ENCODE peak calls at places on chromosomes 4 and X, in nine cellular contexts. I, V, Q, H, M, C, Y, A and F are unnamed samples.

GRCh38 chr4:88179261-88179660 is 20.8 kb upstream of the ABCG2 start:
- DNase-seq in Y (no peak), H (no peak), Q (no peak), C (no peak), V (no peak), A (no peak), M (no peak), I (no peak), F (no peak)

GRCh38 chr4:183249854-183250253 is 70.2 kb downstream of the CLDN22 start:
- DNase-seq in H (peak; percentile 52), M (peak; percentile 3), I (no peak), A (peak; percentile 10), Y (no peak), C (no peak), Q (peak; percentile 85), V (no peak), F (no peak)

GRCh38 chrX:69369999-69370398 is 134.1 kb upstream of the NALF2 start:
- DNase-seq in Q (no peak), M (no peak), Y (no peak), A (no peak), C (no peak), V (no peak), I (no peak), H (no peak), F (peak; percentile 41)

GRCh38 chr4:108029321-108029720 is 39.6 kb downstream of the HADH start:
- DNase-seq in M (no peak), I (no peak), V (no peak), Y (no peak), Q (peak; percentile 2), C (no peak), A (peak; percentile 43), H (no peak), F (no peak)

GRCh38 chr4:990746-991367 is 2.3 kb downstream of the SLC26A1 start:
- DNase-seq in Q (no peak), V (no peak), M (no peak), H (no peak), Y (no peak), A (no peak), I (no peak), C (no peak), F (no peak)

GRCh38 chr4:85780664-85781063 is 305.7 kb downstream of the ARHGAP24 start:
- DNase-seq in Y (no peak), V (no peak), H (no peak), C (no peak), I (no peak), M (no peak), Q (no peak), A (peak; percentile 28), F (no peak)

GRCh38 chrX:2552621-2553297 is 52.0 kb upstream of the DHRSX start:
- DNase-seq in V (no peak), Y (no peak), I (no peak), Q (no peak), C (no peak), M (no peak), H (no peak), A (no peak), F (no peak)

GRCh38 chr4:94880976-94881375 is 123.2 kb downstream of the BMPR1B start:
- DNase-seq in M (no peak), V (no peak), H (no peak), A (no peak), I (no peak), C (no peak), Y (no peak), Q (no peak), F (no peak)

GRCh38 chr4:158327525-158327924 is 117.2 kb downstream of the TMEM144 start:
- DNase-seq in A (no peak), I (no peak), H (peak; percentile 42), Y (no peak), C (no peak), Q (no peak), M (no peak), V (no peak), F (no peak)

GRCh38 chrX:41526925-41527324 is 79.8 kb downstream of the NYX start:
- DNase-seq in M (no peak), I (no peak), H (no peak), Y (no peak), A (no peak), V (no peak), Q (no peak), C (no peak), F (no peak)

GRCh38 chrX:15384304-15384703 is at the start of gene VEGFD:
- DNase-seq in I (no peak), A (no peak), Q (no peak), M (no peak), V (no peak), Y (peak; percentile 13), H (no peak), C (no peak), F (no peak)

GRCh38 chrX:23980063-23980462 is 46.9 kb downstream of the KLHL15 start:
- DNase-seq in V (no peak), I (no peak), Y (no peak), M (no peak), Q (no peak), H (peak; percentile 12), A (no peak), C (no peak), F (no peak)

GRCh38 chr4:75511841-75512240 is 2.4 kb downstream of the RCHY1 start:
- DNase-seq in V (no peak), M (no peak), Q (no peak), Y (no peak), C (no peak), H (no peak), A (no peak), I (no peak), F (no peak)

GRCh38 chr4:9979101-9979815 is 42.0 kb downstream of the SLC2A9 start:
- DNase-seq in C (no peak), H (no peak), Y (no peak), V (no peak), M (no peak), I (no peak), A (no peak), Q (no peak), F (no peak)

GRCh38 chr4:43047044-43047443 is 154.5 kb downstream of the GRXCR1 start:
- DNase-seq in V (no peak), M (no peak), Q (no peak), I (no peak), Y (no peak), H (no peak), A (no peak), C (no peak), F (no peak)

GRCh38 chrX:46341767-46342322 is 203.4 kb downstream of the ZNF674 start:
- DNase-seq in I (no peak), Y (no peak), Q (no peak), H (no peak), C (no peak), A (no peak), V (no peak), M (no peak), F (no peak)

GRCh38 chrX:131816551-131817136 is 206.5 kb upstream of the STK26 start:
- DNase-seq in Q (no peak), A (peak; percentile 0), I (peak; percentile 78), C (no peak), H (no peak), Y (peak; percentile 65), M (no peak), V (no peak), F (no peak)

GRCh38 chrX:66504481-66504880 is 134.4 kb downstream of the EDA2R start:
- DNase-seq in A (no peak), M (no peak), Q (no peak), C (no peak), V (no peak), Y (no peak), H (no peak), I (no peak), F (no peak)

GRCh38 chrX:14347523-14347922 is 181.8 kb upstream of the GLRA2 start:
- DNase-seq in C (no peak), M (no peak), Q (no peak), I (no peak), H (no peak), A (no peak), V (no peak), Y (no peak), F (no peak)

GRCh38 chr4:102114118-102114630 is 231.1 kb downstream of the SLC39A8 start:
- DNase-seq in H (no peak), C (no peak), Y (no peak), M (no peak), Q (no peak), I (no peak), A (no peak), V (no peak), F (no peak)

GRCh38 chr4:82469776-82470345 is 39.5 kb downstream of the ENOPH1 start:
- DNase-seq in Q (no peak), C (no peak), M (no peak), Y (no peak), V (no peak), H (no peak), A (no peak), I (peak; percentile 4), F (no peak)

GRCh38 chr4:157895205-157895604 is 277.6 kb downstream of the GASK1B start:
- DNase-seq in Y (no peak), M (no peak), A (no peak), C (no peak), H (peak; percentile 53), I (no peak), V (no peak), Q (no peak), F (no peak)

GRCh38 chr4:186137193-186137792 is 32.8 kb downstream of the FAM149A start:
- DNase-seq in Q (peak; percentile 52), H (no peak), I (no peak), A (peak; percentile 33), M (no peak), C (no peak), V (no peak), Y (no peak), F (no peak)

GRCh38 chr4:134539729-134540231 is 338.2 kb upstream of the PABPC4L start:
- DNase-seq in H (no peak), Y (no peak), I (no peak), Q (no peak), A (no peak), M (no peak), V (no peak), C (no peak), F (no peak)

GRCh38 chr4:32148120-32148666 is 1428.0 kb downstream of the PCDH7 start:
- DNase-seq in C (no peak), Y (no peak), I (no peak), Q (no peak), H (peak; percentile 23), M (no peak), V (no peak), A (no peak), F (no peak)

GRCh38 chrX:331145-331771 is 12.7 kb upstream of the GTPBP6 start:
- DNase-seq in A (no peak), Y (no peak), M (no peak), C (no peak), I (no peak), Q (peak; percentile 4), V (no peak), H (peak; percentile 47), F (no peak)

GRCh38 chrX:10617964-10618342 is 2.4 kb downstream of the MID1 start:
- DNase-seq in V (no peak), I (no peak), H (no peak), M (no peak), A (no peak), C (no peak), Y (peak; percentile 14), Q (no peak), F (no peak)